ENCODE peak calls at places on chromosomes 5 and 9, in six cellular contexts. Q is GM12878, K is prostate gland, A is endothelial cell of umbilical vein, H is sigmoid colon, P is K562. W is an unnamed sample.

GRCh38 chr5:79536193-79536906 is 22.4 kb upstream of the HOMER1 start:
- DNase-seq in Q (no peak), K (no peak), A (no peak), H (no peak), P (no peak), W (no peak)

GRCh38 chr5:133736512-133736911 is 124.2 kb upstream of the FSTL4 start:
- DNase-seq in Q (no peak), K (no peak), A (no peak), H (no peak), P (no peak), W (no peak)

GRCh38 chr5:1004598-1005361 is 3.8 kb upstream of the NKD2 start:
- DNase-seq in Q (no peak), K (peak), A (peak), H (peak), P (peak), W (no peak)

GRCh38 chr9:20597862-20598261 is 24.4 kb downstream of the MLLT3 start:
- DNase-seq in Q (no peak), K (no peak), A (no peak), H (no peak), P (no peak), W (no peak)

GRCh38 chr5:133227082-133227481 is 175.3 kb downstream of the HSPA4 start:
- DNase-seq in Q (no peak), K (no peak), A (no peak), H (no peak), P (no peak), W (no peak)

GRCh38 chr9:119216891-119217290 is 152.3 kb downstream of the BRINP1 start:
- DNase-seq in Q (no peak), K (peak), A (no peak), H (peak), P (no peak), W (no peak)

GRCh38 chr9:134811673-134812668 is 68.6 kb upstream of the FCN2 start:
- DNase-seq in Q (no peak), K (no peak), A (no peak), H (no peak), P (no peak), W (no peak)

GRCh38 chr5:68405026-68405684 is 189.6 kb downstream of the PIK3R1 start:
- DNase-seq in Q (no peak), K (no peak), A (no peak), H (no peak), P (peak), W (no peak)

GRCh38 chr5:74639538-74640449 is 734 bp downstream of the ENC1 start:
- DNase-seq in Q (no peak), K (peak), A (peak), H (peak), P (no peak), W (no peak)

GRCh38 chr5:58019614-58020013 is 440.3 kb downstream of the PLK2 start:
- DNase-seq in Q (no peak), K (peak), A (peak), H (no peak), P (no peak), W (no peak)

GRCh38 chr5:14914603-14915277 is 43.2 kb upstream of the ANKH start:
- DNase-seq in Q (no peak), K (no peak), A (no peak), H (no peak), P (no peak), W (no peak)

GRCh38 chr9:105475302-105475701 is 27.5 kb downstream of the FSD1L start:
- DNase-seq in Q (no peak), K (no peak), A (peak), H (no peak), P (no peak), W (no peak)

GRCh38 chr5:132467292-132467984 is 23.1 kb downstream of the IRF1 start:
- DNase-seq in Q (peak), K (no peak), A (no peak), H (peak), P (no peak), W (no peak)

GRCh38 chr9:68974431-68974830 is 39.5 kb downstream of the PRKACG start:
- DNase-seq in Q (peak), K (no peak), A (no peak), H (no peak), P (no peak), W (peak)

GRCh38 chr5:159149085-159149484 is 49.4 kb upstream of the EBF1 start:
- DNase-seq in Q (no peak), K (no peak), A (no peak), H (no peak), P (no peak), W (no peak)

GRCh38 chr5:93150311-93151012 is 430.6 kb downstream of the NR2F1-AS1 start:
- DNase-seq in Q (no peak), K (no peak), A (no peak), H (no peak), P (no peak), W (no peak)

GRCh38 chr5:56323505-56323904 is 90.4 kb upstream of the ANKRD55 start:
- DNase-seq in Q (no peak), K (no peak), A (no peak), H (no peak), P (no peak), W (no peak)

GRCh38 chr5:759111-759741 is 25.3 kb downstream of the ZDHHC11B start:
- DNase-seq in Q (no peak), K (peak), A (no peak), H (peak), P (no peak), W (no peak)

GRCh38 chr5:134140530-134141201 is 26.2 kb downstream of the TCF7 start:
- DNase-seq in Q (no peak), K (peak), A (peak), H (peak), P (peak), W (peak)

GRCh38 chr5:15604986-15605385 is 105.0 kb downstream of the FBXL7 start:
- DNase-seq in Q (no peak), K (no peak), A (no peak), H (no peak), P (no peak), W (no peak)

GRCh38 chr9:134188421-134189166 is 24.2 kb upstream of the RNU6ATAC start:
- DNase-seq in Q (no peak), K (no peak), A (no peak), H (peak), P (no peak), W (no peak)

GRCh38 chr5:165224366-165224765 is 1718.9 kb downstream of the MAT2B start:
- DNase-seq in Q (no peak), K (no peak), A (no peak), H (no peak), P (no peak), W (no peak)

GRCh38 chr9:97398999-97399758 is 12.7 kb upstream of the TDRD7 start:
- DNase-seq in Q (no peak), K (peak), A (peak), H (no peak), P (peak), W (peak)

GRCh38 chr5:134018154-134018985 is 13.6 kb upstream of the VDAC1 start:
- DNase-seq in Q (no peak), K (no peak), A (no peak), H (no peak), P (no peak), W (no peak)

GRCh38 chr5:89878140-89878570 is 531.4 kb downstream of the CETN3 start:
- DNase-seq in Q (no peak), K (no peak), A (peak), H (no peak), P (no peak), W (no peak)

GRCh38 chr5:175772747-175773533 is 98.4 kb upstream of the CPLX2 start:
- DNase-seq in Q (no peak), K (no peak), A (no peak), H (no peak), P (no peak), W (no peak)
- TF ChIP-seq POLR2AphosphoS5 in Q (no peak), K (no peak), A (no peak), H (no peak), P (no peak), W (no peak)

GRCh38 chr9:90801507-90802289 is at the start of gene SYK:
- DNase-seq in Q (no peak), K (peak), A (no peak), H (peak), P (peak), W (no peak)
- TF ChIP-seq POLR2A in Q (peak), K (peak), A (no peak), H (no peak), P (peak), W (no peak)

GRCh38 chr5:78108564-78108963 is 185.9 kb downstream of the AP3B1 start:
- DNase-seq in Q (no peak), K (no peak), A (no peak), H (no peak), P (no peak), W (no peak)

GRCh38 chr5:78102498-78102897 is 192.0 kb downstream of the AP3B1 start:
- DNase-seq in Q (no peak), K (no peak), A (no peak), H (no peak), P (no peak), W (no peak)

DNA sequence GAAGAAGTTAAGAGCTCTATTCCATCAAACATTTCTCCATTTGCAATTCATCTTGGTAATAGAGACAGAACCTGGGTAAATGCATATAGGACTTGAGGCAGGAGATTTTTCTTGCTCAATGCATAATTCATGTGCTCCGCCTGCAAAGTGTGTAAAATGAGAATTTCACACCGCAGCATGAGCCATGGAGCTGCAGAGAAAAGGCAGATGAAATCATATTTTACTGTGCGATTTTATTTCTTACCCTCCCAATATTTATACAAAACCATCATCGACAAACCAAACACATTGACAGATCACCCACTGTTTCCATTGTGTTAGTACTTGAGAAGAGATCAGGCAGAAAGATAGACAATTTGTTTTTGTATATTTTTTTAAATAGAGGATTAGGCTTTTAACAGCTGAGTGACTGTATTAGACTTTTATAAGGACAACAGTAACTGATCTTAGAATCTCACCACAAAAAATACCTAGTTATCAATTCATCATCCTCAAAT is 191.2 kb downstream of the AP3B1 start:
- DNase-seq in Q (no peak), K (no peak), A (no peak), H (no peak), P (no peak), W (no peak)
- TF ChIP-seq POLR2AphosphoS5 in Q (no peak), K (no peak), A (no peak), H (no peak), P (no peak), W (no peak)

GRCh38 chr9:94993141-94993820 is 266.8 kb downstream of the AOPEP start:
- DNase-seq in Q (no peak), K (no peak), A (no peak), H (no peak), P (no peak), W (no peak)

GRCh38 chr9:94991961-94992907 is 265.7 kb downstream of the AOPEP start:
- DNase-seq in Q (no peak), K (no peak), A (no peak), H (no peak), P (no peak), W (no peak)

GRCh38 chr9:94995294-94995693 is 268.8 kb downstream of the AOPEP start:
- DNase-seq in Q (no peak), K (no peak), A (no peak), H (no peak), P (no peak), W (no peak)

GRCh38 chr9:94990897-94991561 is 264.5 kb downstream of the AOPEP start:
- DNase-seq in Q (no peak), K (no peak), A (no peak), H (no peak), P (no peak), W (no peak)

DNA sequence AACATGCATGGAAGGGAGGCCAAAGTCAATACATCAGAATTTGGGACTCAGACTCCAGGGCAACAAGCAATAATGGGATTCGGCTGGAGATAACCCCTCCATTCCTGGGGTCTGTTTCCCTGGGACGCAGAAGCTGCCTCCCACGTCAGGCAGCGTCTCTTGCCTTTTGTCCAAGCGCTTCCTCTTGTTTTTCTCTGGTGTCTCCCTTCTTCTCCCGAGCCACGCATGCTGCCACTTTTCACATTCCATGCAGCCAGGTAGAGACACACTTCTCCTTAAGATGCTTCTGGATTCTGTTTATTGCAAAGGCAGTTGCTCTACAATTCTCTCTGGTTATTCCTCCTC is 267.3 kb downstream of the AOPEP start:
- DNase-seq in Q (no peak), K (no peak), A (no peak), H (no peak), P (no peak), W (no peak)
- TF ChIP-seq POLR2A in Q (no peak), K (no peak), A (no peak), H (no peak), P (no peak), W (no peak)

GRCh38 chr5:42360061-42360460 is 63.2 kb upstream of the GHR start:
- DNase-seq in Q (no peak), K (peak), A (peak), H (no peak), P (no peak), W (no peak)
- TF ChIP-seq POLR2AphosphoS5 in Q (no peak), K (peak), A (no peak), H (no peak), P (no peak), W (no peak)

GRCh38 chr5:140696891-140697492 is 3.3 kb upstream of the ZMAT2 start:
- DNase-seq in Q (no peak), K (no peak), A (no peak), H (no peak), P (no peak), W (no peak)

GRCh38 chr5:140700177-140701144 is at the start of gene ZMAT2:
- DNase-seq in Q (peak), K (peak), A (peak), H (peak), P (peak), W (peak)
- TF ChIP-seq POLR2A in Q (peak), K (peak), A (peak), H (peak), P (peak), W (peak)

GRCh38 chr5:50440651-50441478 is at the start of gene EMB:
- DNase-seq in Q (no peak), K (peak), A (no peak), H (peak), P (no peak), W (peak)
- TF ChIP-seq POLR2AphosphoS5 in Q (no peak), K (no peak), A (no peak), H (no peak), P (no peak), W (peak)

DNA sequence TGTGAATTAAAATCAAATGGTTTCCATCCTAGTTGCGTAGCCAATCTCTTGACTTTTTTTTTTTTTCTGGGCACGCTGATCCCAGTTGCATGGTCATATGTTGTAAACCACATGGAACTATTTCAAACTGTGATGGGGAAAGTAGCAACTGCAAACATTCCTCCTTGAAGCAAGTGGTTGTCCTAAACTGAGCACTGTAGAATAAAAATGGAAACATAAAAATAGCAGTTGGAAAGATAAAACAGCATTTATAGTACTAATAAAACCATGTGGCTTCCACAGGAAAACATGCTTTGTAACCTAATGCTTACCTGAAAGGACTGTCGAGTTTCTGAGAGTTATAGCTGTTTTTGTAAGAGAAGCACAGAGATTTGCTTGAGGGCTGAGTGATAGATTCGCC is 136.4 kb downstream of the PBX3 start:
- DNase-seq in Q (no peak), K (no peak), A (no peak), H (no peak), P (no peak), W (no peak)
- TF ChIP-seq POLR2A in Q (no peak), K (no peak), A (no peak), H (no peak), P (no peak), W (no peak)

GRCh38 chr5:112849912-112850311 is 11.2 kb upstream of the SRP19 start:
- DNase-seq in Q (no peak), K (no peak), A (no peak), H (no peak), P (no peak), W (no peak)

GRCh38 chr5:112844489-112844888 is 16.6 kb upstream of the SRP19 start:
- DNase-seq in Q (no peak), K (no peak), A (no peak), H (no peak), P (no peak), W (no peak)

GRCh38 chr5:112846556-112846955 is 14.5 kb upstream of the SRP19 start:
- DNase-seq in Q (no peak), K (no peak), A (no peak), H (no peak), P (no peak), W (no peak)

GRCh38 chr5:112847306-112847705 is 13.8 kb upstream of the SRP19 start:
- DNase-seq in Q (no peak), K (no peak), A (no peak), H (no peak), P (no peak), W (no peak)

GRCh38 chr5:112848116-112848811 is 12.8 kb upstream of the SRP19 start:
- DNase-seq in Q (peak), K (no peak), A (peak), H (no peak), P (peak), W (peak)
- TF ChIP-seq POLR2AphosphoS5 in Q (no peak), K (peak), A (no peak), H (no peak), P (no peak), W (no peak)

DNA sequence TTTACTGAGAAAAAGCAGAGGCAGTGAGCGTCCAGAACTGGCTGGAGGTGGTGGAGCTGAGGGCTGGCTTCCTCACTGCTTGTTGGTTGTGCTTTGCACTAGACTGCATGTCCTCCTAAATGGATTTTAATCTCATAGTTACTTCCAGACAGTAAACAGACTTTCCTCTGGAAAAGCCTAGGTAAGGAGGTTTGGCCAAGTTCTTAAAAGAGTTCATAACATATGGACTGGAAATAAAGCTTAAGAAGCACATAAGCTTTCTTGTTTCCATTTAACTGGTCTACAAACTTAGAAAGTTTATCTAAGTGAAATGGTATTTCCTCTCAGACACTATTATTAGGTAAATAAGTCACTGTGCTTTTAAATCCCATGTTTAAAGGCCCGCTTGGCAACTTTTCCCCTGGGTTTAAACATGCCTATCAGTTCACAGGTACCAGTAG is 2.0 kb downstream of the ASPN start:
- DNase-seq in Q (no peak), K (peak), A (peak), H (no peak), P (no peak), W (no peak)
- TF ChIP-seq POLR2A in Q (no peak), K (no peak), A (no peak), H (no peak), P (no peak), W (no peak)